ENCODE peak calls at places on chromosomes 3 and 15, in six cellular contexts. H, F, Q, W, X and A are unnamed samples.

GRCh38 chr15:100107606-100108225 is 234.1 kb downstream of the ADAMTS17 start:
- DNase-seq in H (no peak), F (peak; percentile 54), Q (no peak), W (no peak), X (no peak), A (no peak)

GRCh38 chr15:63481105-63481810 is 23.1 kb upstream of the USP3 start:
- DNase-seq in H (no peak), F (no peak), Q (no peak), W (no peak), X (peak; percentile 18), A (no peak)

GRCh38 chr15:77599899-77600298 is 32.8 kb downstream of the LINGO1 start:
- DNase-seq in H (no peak), F (peak; percentile 84), Q (no peak), W (peak; percentile 33), X (no peak), A (no peak)

GRCh38 chr15:40500584-40501330 is 30.0 kb downstream of the CHST14 start:
- DNase-seq in H (no peak), F (no peak), Q (no peak), W (peak; percentile 71), X (peak; percentile 44), A (no peak)

GRCh38 chr15:35256141-35256540 is 171.0 kb upstream of the NANOGP8 start:
- DNase-seq in H (no peak), F (no peak), Q (no peak), W (no peak), X (no peak), A (no peak)

GRCh38 chr15:48720646-48721045 is 75.1 kb upstream of the FBN1 start:
- DNase-seq in H (no peak), F (no peak), Q (no peak), W (no peak), X (no peak), A (no peak)

GRCh38 chr3:54931182-54931581 is 3.3 kb upstream of the LRTM1 start:
- DNase-seq in H (no peak), F (no peak), Q (no peak), W (no peak), X (no peak), A (no peak)

GRCh38 chr15:90809536-90809935 is 58.9 kb upstream of the FURIN start:
- DNase-seq in H (no peak), F (no peak), Q (no peak), W (no peak), X (no peak), A (no peak)

GRCh38 chr3:172398484-172398883 is 49.8 kb downstream of the GHSR start:
- DNase-seq in H (no peak), F (no peak), Q (no peak), W (no peak), X (no peak), A (no peak)

GRCh38 chr3:13715961-13716360 is 163.9 kb downstream of the WNT7A start:
- DNase-seq in H (no peak), F (peak; percentile 34), Q (peak; percentile 46), W (no peak), X (no peak), A (no peak)

GRCh38 chr3:81249540-81250029 is 511.9 kb downstream of the GBE1 start:
- DNase-seq in H (no peak), F (no peak), Q (no peak), W (peak; percentile 54), X (peak; percentile 69), A (no peak)

GRCh38 chr15:101037090-101037830 is 118.1 kb downstream of the LRRK1 start:
- DNase-seq in H (no peak), F (peak; percentile 32), Q (peak; percentile 40), W (no peak), X (no peak), A (no peak)

GRCh38 chr3:55330355-55330754 is 156.8 kb downstream of the WNT5A start:
- DNase-seq in H (no peak), F (no peak), Q (no peak), W (no peak), X (peak; percentile 99), A (no peak)

GRCh38 chr3:33883538-33884203 is 85.2 kb downstream of the PDCD6IP start:
- DNase-seq in H (peak; percentile 47), F (no peak), Q (no peak), W (peak; percentile 66), X (no peak), A (no peak)

GRCh38 chr3:197692641-197693040 is 44.1 kb downstream of the RUBCN start:
- DNase-seq in H (no peak), F (no peak), Q (no peak), W (peak; percentile 26), X (no peak), A (no peak)

GRCh38 chr3:52244061-52244628 is 1.4 kb upstream of the PPM1M start:
- DNase-seq in H (no peak), F (no peak), Q (no peak), W (peak; percentile 62), X (no peak), A (no peak)

GRCh38 chr15:92807971-92808571 is 92.1 kb upstream of the CHD2 start:
- DNase-seq in H (peak; percentile 31), F (no peak), Q (no peak), W (peak; percentile 24), X (no peak), A (no peak)

GRCh38 chr3:31996195-31996594 is 14.6 kb downstream of the ZNF860 start:
- DNase-seq in H (no peak), F (no peak), Q (no peak), W (no peak), X (no peak), A (no peak)

GRCh38 chr3:115857518-115858136 is 234.3 kb downstream of the GAP43 start:
- DNase-seq in H (no peak), F (no peak), Q (no peak), W (no peak), X (peak; percentile 25), A (no peak)

GRCh38 chr3:56987238-56987932 is 73.1 kb upstream of the SPATA12 start:
- DNase-seq in H (no peak), F (no peak), Q (no peak), W (peak; percentile 31), X (no peak), A (no peak)

GRCh38 chr3:155492841-155493240 is 199.4 kb upstream of the STRIT1 start:
- DNase-seq in H (no peak), F (no peak), Q (no peak), W (no peak), X (no peak), A (no peak)

GRCh38 chr3:15305366-15305844 is 27.0 kb downstream of the SH3BP5 start:
- DNase-seq in H (no peak), F (no peak), Q (no peak), W (peak; percentile 32), X (peak; percentile 77), A (no peak)

GRCh38 chr3:101940521-101940992 is 91.2 kb downstream of the NFKBIZ start:
- DNase-seq in H (no peak), F (peak; percentile 79), Q (no peak), W (peak; percentile 94), X (peak; percentile 98), A (no peak)
- H3K27ac ChIP-seq in H (no peak overlapping the region), F (peak overlapping the region; percentile 46), Q (no peak overlapping the region), W (peak overlapping the region; percentile 88), X (peak overlapping the region; percentile 86), A (no peak overlapping the region)

DNA sequence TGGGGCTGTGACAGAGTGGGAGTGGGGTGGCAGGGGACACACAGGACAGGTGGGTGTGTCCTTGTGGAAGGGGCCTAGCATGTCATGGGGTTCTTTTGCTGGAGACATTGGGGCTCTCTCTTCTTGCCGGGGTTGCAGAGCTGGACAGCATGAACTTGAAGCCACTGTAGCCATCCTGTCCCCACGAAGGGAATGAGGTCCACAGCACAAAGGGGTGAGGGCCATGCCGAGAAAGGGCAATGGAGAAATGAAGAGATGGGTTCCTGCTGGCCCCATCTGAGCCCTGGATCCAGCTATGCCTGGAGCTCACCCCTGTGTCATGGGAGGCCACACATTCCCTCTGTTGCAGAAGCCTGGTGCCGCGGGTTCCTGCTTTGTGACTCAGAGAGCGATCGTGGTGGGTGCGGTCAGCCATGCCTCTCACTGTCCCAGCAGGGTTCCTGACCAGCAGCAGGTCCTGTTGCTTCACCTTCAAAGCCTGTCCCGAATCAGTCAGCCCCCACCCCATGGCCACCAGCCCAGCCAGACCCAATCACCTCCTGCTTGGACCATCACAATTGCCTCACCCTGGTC is 50.0 kb downstream of the DNAJB8 start:
- DNase-seq in H (no peak), F (no peak), Q (no peak), W (no peak), X (peak; percentile 74), A (no peak)
- H3K27ac ChIP-seq in H (no peak overlapping the region), F (no peak overlapping the region), Q (no peak overlapping the region), W (no peak overlapping the region), X (no peak overlapping the region), A (no peak overlapping the region)

DNA sequence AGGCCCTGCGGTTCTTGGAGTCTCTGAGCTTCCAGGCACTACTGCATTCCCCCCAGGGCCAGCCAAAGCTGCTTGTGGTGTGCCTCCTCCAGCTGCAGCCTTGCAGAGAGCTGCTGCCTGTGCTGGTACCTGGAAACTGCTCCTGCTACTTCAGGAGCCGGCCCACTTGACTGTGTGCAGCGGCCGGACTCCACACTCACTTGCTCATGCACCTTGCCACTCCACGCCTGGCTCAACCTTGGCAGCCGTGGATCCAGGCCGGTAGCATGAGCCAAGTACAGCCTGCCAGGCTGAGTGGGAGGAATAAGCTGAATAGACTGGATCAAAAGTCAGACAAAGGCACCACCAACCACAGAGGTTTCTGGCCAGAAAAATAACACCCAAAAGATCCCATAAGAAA is 169.7 kb downstream of the TJP1 start:
- DNase-seq in H (no peak), F (peak; percentile 52), Q (no peak), W (no peak), X (no peak), A (no peak)
- H3K27ac ChIP-seq in H (no peak overlapping the region), F (no peak overlapping the region), Q (no peak overlapping the region), W (no peak overlapping the region), X (no peak overlapping the region), A (no peak overlapping the region)

GRCh38 chr3:102161362-102162006 is 273.3 kb upstream of the ZPLD1 start:
- DNase-seq in H (no peak), F (no peak), Q (no peak), W (no peak), X (no peak), A (no peak)

GRCh38 chr3:102163818-102164154 is 271.0 kb upstream of the ZPLD1 start:
- DNase-seq in H (no peak), F (no peak), Q (no peak), W (no peak), X (no peak), A (no peak)

GRCh38 chr3:102162251-102162650 is 272.6 kb upstream of the ZPLD1 start:
- DNase-seq in H (no peak), F (no peak), Q (no peak), W (no peak), X (no peak), A (no peak)

GRCh38 chr3:102165367-102165766 is 269.4 kb upstream of the ZPLD1 start:
- DNase-seq in H (no peak), F (no peak), Q (no peak), W (no peak), X (peak; percentile 91), A (no peak)

DNA sequence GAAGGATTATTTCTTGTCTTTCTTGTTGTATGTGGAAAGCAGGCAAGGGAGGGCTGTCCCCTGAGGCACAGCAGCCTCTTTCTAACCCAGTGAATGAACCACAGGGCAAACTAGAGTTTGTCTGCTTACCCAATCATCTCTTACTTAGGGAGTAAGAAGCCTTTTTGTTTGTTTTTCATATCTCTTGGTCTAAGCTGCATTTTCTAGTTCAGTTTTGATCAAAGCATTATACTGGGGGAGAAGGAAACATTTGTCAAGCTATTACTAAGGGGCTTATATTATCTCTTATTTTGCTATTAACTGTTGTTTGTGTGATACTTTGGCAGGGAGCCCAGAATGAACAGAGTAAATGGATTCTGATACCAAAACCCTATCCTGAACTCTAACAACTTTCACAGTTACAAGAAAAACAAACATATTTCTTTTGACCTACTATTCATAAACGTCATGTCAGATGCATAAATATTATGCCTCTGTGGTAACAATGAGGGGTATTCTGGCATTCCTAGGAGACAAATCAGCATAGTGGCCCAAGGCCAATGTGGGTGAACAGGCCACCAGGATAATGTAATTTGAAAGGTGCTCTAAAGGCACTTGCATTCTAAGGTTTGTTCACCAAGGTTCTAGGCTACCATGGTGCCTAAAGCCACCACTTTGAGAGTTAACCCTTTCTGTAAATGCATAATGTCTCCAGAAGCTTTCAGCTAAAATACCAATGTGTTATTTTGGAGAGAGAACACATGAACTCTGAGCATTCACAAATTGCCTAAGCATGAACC is 271.6 kb upstream of the ZPLD1 start:
- DNase-seq in H (no peak), F (peak; percentile 72), Q (no peak), W (peak; percentile 98), X (peak; percentile 73), A (no peak)
- H3K27ac ChIP-seq in H (no peak overlapping the region), F (peak overlapping the region; percentile 35), Q (peak overlapping the region; percentile 60), W (peak overlapping the region; percentile 94), X (peak overlapping the region; percentile 51), A (no peak overlapping the region)